ENCODE peak calls at places on chromosome 11, in ten cellular contexts. P is prostate gland, J is A549, N is PC-3, B is epithelial cell of proximal tubule, C is right lobe of liver, L is HCT116, S is lung, F is OCI-LY7, U is MM.1S. H is an unnamed sample.

GRCh38 chr11:76102772-76103171 is 103.5 kb downstream of the WNT11 start:
- DNase-seq in P (no peak), J (no peak), N (no peak), B (no peak), C (no peak), L (no peak), S (no peak), F (no peak), U (no peak), H (no peak)

GRCh38 chr11:96264364-96264763 is 78.6 kb downstream of the MAML2 start:
- DNase-seq in P (no peak), J (no peak), N (no peak), B (no peak), C (no peak), L (no peak), S (no peak), F (no peak), U (no peak), H (no peak)

GRCh38 chr11:84146826-84147225 is 860.7 kb upstream of the CCDC90B start:
- DNase-seq in P (no peak), J (no peak), N (no peak), B (no peak), C (no peak), L (no peak), S (no peak), F (no peak), U (no peak), H (no peak)

GRCh38 chr11:116875194-116875593 is 37.8 kb upstream of the APOA1 start:
- DNase-seq in P (no peak), J (no peak), N (no peak), B (no peak), C (no peak), L (no peak), S (no peak), F (no peak), U (no peak), H (no peak)

GRCh38 chr11:47035108-47035507 is 98.5 kb downstream of the CSTPP1 start:
- DNase-seq in P (no peak), J (no peak), N (no peak), B (no peak), C (no peak), L (no peak), S (no peak), F (no peak), U (no peak), H (no peak)

GRCh38 chr11:8998017-8998416 is 5.8 kb downstream of the NRIP3 start:
- DNase-seq in P (no peak), J (no peak), N (no peak), B (no peak), C (no peak), L (no peak), S (no peak), F (no peak), U (no peak), H (no peak)

GRCh38 chr11:75721852-75722668 is 4.4 kb downstream of the MOGAT2 start:
- DNase-seq in P (no peak), J (no peak), N (no peak), B (no peak), C (peak), L (no peak), S (no peak), F (no peak), U (no peak), H (no peak)

GRCh38 chr11:25357133-25357532 is 860.3 kb downstream of the LUZP2 start:
- DNase-seq in P (no peak), J (no peak), N (no peak), B (no peak), C (no peak), L (no peak), S (no peak), F (no peak), U (no peak), H (no peak)

GRCh38 chr11:26947379-26947844 is 46.5 kb upstream of the FIBIN start:
- DNase-seq in P (peak), J (no peak), N (no peak), B (peak), C (no peak), L (no peak), S (peak), F (no peak), U (no peak), H (peak)

GRCh38 chr11:118622376-118623290 is 15.2 kb downstream of the PHLDB1 start:
- DNase-seq in P (peak), J (peak), N (peak), B (peak), C (no peak), L (peak), S (peak), F (no peak), U (no peak), H (no peak)

GRCh38 chr11:72959998-72960731 is 146.0 kb downstream of the ATG16L2 start:
- DNase-seq in P (no peak), J (no peak), N (no peak), B (no peak), C (no peak), L (no peak), S (no peak), F (no peak), U (no peak), H (no peak)
- TF ChIP-seq CTCF in P (no peak), J (no peak), N (no peak), B (no peak), C (no peak), L (no peak), S (no peak), F (no peak), U (no peak), H (no peak)

GRCh38 chr11:10309163-10310093 is 4.6 kb downstream of the ADM start:
- DNase-seq in P (peak), J (peak), N (peak), B (no peak), C (peak), L (peak), S (peak), F (no peak), U (peak), H (no peak)
- H3K4me3 ChIP-seq in P (no peak), J (no peak), N (peak), B (no peak), C (no peak), L (peak), S (no peak), F (peak), U (peak), H (no peak)

GRCh38 chr11:44615041-44615513 is 49.6 kb downstream of the CD82 start:
- DNase-seq in P (no peak), J (no peak), N (no peak), B (no peak), C (peak), L (no peak), S (no peak), F (no peak), U (no peak), H (no peak)
- TF ChIP-seq CTCF in P (no peak), J (no peak), N (no peak), B (no peak), C (no peak), L (no peak), S (no peak), F (no peak), U (no peak), H (no peak)

DNA sequence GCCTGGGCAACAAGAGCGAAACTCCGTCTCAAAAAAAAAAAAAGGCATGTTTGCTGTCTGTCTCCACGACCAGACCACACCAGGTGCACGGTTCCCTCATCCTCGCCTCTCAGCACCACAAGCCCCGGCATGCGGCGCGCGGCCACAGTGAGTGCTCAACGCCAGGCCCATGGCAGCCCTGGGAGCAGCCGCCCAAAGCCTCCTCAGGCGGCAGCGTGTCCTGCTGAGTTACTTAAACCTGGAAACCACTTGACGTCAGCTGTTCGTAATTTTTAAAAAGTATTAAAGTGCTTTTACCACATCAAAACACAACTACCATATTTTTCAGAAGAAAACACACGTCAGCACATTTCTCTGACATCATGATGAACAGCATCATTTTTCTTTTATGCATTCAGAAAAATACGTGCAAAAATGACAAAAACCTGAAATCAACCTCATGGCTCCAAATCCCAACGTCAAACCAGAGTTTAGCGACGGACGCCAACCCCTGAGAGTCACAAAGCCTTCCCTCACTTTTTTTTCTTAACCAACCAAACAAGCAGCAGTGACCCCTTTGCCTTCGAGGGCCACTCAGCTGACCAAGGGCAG is 2.1 kb downstream of the DEAF1 start:
- DNase-seq in P (peak), J (no peak), N (no peak), B (no peak), C (no peak), L (no peak), S (no peak), F (no peak), U (peak), H (no peak)
- H3K4me3 ChIP-seq in P (no peak), J (peak), N (peak), B (peak), C (no peak), L (no peak), S (no peak), F (peak), U (peak), H (peak)

GRCh38 chr11:14290422-14290821 is 68.6 kb downstream of the RRAS2 start:
- DNase-seq in P (no peak), J (no peak), N (no peak), B (no peak), C (no peak), L (no peak), S (no peak), F (no peak), U (no peak), H (no peak)
- TF ChIP-seq CTCF in P (no peak), J (no peak), N (no peak), B (no peak), C (no peak), L (no peak), S (no peak), F (no peak), U (no peak), H (no peak)

GRCh38 chr11:85758026-85758425 is 52.9 kb downstream of the SYTL2 start:
- DNase-seq in P (peak), J (no peak), N (peak), B (no peak), C (no peak), L (no peak), S (no peak), F (no peak), U (no peak), H (no peak)

GRCh38 chr11:85756401-85757200 is 54.3 kb downstream of the SYTL2 start:
- DNase-seq in P (peak), J (no peak), N (peak), B (no peak), C (no peak), L (no peak), S (no peak), F (no peak), U (no peak), H (no peak)

GRCh38 chr11:85752201-85752889 is 58.6 kb downstream of the SYTL2 start:
- DNase-seq in P (no peak), J (no peak), N (no peak), B (no peak), C (no peak), L (no peak), S (no peak), F (no peak), U (no peak), H (no peak)

GRCh38 chr11:85752890-85753581 is 57.9 kb downstream of the SYTL2 start:
- DNase-seq in P (no peak), J (no peak), N (no peak), B (no peak), C (no peak), L (no peak), S (no peak), F (no peak), U (no peak), H (no peak)

DNA sequence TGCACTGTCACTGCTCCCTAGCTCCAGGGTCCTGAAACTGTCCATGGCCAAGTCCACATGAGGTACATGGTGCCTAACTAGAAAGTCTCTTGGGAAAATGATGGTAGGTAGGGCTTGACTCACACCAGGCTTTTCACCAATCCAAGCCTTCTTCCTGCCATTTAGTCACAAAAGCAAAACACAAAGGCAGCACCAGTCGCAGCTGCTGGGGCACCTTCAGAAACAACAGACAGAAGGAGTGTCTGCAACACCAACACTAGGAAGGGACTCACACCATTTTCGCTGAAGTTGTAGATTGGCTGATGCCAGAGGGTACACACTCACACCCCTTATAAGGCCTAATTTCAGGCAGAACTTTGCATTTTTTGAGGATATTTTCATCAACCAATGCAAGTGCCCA is 55.7 kb downstream of the SYTL2 start:
- DNase-seq in P (no peak), J (no peak), N (no peak), B (no peak), C (no peak), L (no peak), S (no peak), F (no peak), U (no peak), H (no peak)
- H3K4me3 ChIP-seq in P (no peak), J (no peak), N (no peak), B (no peak), C (no peak), L (no peak), S (no peak), F (no peak), U (no peak), H (no peak)

DNA sequence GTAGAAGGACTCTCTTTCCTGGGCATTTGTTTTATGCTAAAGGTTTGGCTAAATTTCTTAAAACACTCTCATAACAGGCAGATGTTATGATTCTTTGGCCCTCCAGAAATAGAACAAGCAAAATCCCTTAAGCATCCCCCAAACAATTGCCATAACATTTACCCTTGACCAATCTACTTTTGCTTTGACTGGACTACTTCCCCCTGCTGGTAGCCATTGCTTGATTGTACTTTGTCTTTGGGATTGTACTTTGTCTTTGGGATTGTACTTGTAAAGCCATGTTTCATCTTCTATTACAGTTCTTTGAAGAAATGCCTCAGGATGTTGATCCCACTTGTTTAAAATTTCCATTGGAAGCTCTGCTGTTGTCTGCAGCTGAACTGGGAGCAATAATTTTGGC is 53.3 kb upstream of the GLYAT start:
- DNase-seq in P (no peak), J (no peak), N (no peak), B (no peak), C (no peak), L (no peak), S (no peak), F (no peak), U (no peak), H (no peak)
- TF ChIP-seq CTCF in P (no peak), J (no peak), N (peak), B (peak), C (peak), L (peak), S (no peak), F (peak), U (peak), H (peak)

DNA sequence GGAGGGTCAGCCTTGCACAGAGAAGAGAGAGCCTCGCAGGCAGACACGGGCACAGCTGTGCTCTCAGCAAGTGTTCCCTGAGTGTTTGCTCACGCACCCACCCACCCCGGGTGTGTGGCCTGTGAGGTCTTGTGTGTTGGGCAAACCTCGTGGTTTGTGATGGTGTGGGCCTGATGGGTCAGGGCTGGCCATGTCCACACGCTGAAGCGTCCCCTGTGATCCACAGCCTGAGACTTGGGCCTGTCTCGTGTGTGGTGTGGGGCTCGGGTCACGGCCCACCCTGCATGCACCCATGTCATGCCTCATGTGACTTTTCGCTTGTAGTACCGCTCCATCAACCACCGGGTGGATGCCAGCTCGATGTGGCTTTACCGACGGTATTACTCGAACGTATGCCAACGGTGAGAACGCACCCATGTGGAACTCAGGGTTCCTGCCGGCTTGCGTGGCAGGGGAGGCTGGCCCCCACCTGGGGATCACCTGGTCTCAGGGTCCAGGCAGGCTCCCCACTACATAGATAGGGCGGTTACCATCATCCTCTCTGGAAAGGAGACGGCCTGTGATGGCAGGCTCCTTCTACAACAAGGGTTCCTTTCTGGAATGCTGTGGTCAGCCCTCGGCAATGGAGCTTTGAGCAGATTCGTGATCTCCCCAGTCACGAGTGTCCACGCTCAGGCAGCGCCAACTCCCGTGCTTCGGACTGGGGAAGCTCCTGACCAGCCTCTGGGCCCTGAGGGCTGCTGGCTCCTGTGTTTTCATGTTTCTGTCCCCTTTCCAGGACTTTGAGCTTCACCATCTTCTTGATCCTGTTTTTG is 5.9 kb downstream of the TPCN2 start:
- DNase-seq in P (no peak), J (no peak), N (no peak), B (no peak), C (no peak), L (no peak), S (no peak), F (no peak), U (no peak), H (no peak)
- H3K4me3 ChIP-seq in P (no peak), J (no peak), N (no peak), B (no peak), C (no peak), L (no peak), S (no peak), F (no peak), U (no peak), H (no peak)

DNA sequence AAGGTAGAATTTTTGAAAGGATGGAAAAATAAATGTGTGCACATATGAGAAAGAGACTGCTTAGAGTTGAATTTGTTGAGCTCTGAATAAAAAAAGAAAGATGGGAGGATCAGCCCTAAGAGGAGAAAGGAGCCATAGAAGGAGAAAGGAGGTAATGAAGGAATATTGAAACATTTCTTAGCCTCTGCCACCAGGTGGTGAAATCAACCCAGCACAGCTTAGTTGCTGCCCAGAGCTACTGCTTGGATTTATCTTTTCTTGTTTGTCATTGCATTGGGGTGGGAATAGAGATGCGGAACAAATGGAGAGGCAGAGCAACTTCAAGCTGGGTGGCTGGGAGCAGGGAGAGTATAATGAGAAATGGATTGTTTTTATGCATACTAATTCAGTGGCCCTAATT is 80.4 kb downstream of the SERGEF start:
- DNase-seq in P (no peak), J (no peak), N (no peak), B (no peak), C (no peak), L (no peak), S (no peak), F (no peak), U (no peak), H (no peak)
- TF ChIP-seq CTCF in P (no peak), J (peak), N (peak), B (peak), C (no peak), L (no peak), S (no peak), F (peak), U (no peak), H (no peak)

H was measured in HFF-Myc.